ENCODE peak calls at places on chromosomes 4 and X, in four cellular contexts. One of them, this sample, is unnamed.

GRCh38 chrX:74536142-74537010 is 78.0 kb downstream of the RLIM start:
- DNase-seq in A549: no peak
- DNase-seq in H1: peak; percentile 71
- DNase-seq in HCT116: no peak
- DNase-seq in this sample: peak; percentile 85

GRCh38 chr4:8835521-8836365 is 35.9 kb downstream of the HMX1 start:
- DNase-seq in A549: no peak
- DNase-seq in HCT116: no peak
- DNase-seq in H1: peak; percentile 36
- DNase-seq in this sample: no peak

GRCh38 chr4:102503831-102504786 is 3.0 kb downstream of the NFKB1 start:
- DNase-seq in A549: no peak
- DNase-seq in H1: no peak
- DNase-seq in HCT116: no peak
- DNase-seq in this sample: peak; percentile 29

GRCh38 chrX:113370001-113370400 is 529.4 kb upstream of the AMOT start:
- DNase-seq in HCT116: no peak
- DNase-seq in A549: no peak
- DNase-seq in H1: no peak
- DNase-seq in this sample: no peak

GRCh38 chr4:25862411-25863346 is at the start of gene SEL1L3:
- DNase-seq in H1: peak; percentile 74
- DNase-seq in A549: peak; percentile 2
- DNase-seq in HCT116: no peak
- DNase-seq in this sample: peak; percentile 62

GRCh38 chrX:9737363-9737762 is 28.3 kb downstream of the GPR143 start:
- DNase-seq in A549: no peak
- DNase-seq in HCT116: no peak
- DNase-seq in H1: no peak
- DNase-seq in this sample: no peak

GRCh38 chrX:135327299-135327698 is 18.0 kb downstream of the ETDC start:
- DNase-seq in HCT116: no peak
- DNase-seq in A549: peak; percentile 9
- DNase-seq in H1: no peak
- DNase-seq in this sample: no peak

GRCh38 chr4:185256444-185256843 is 47.0 kb downstream of the SNX25 start:
- DNase-seq in A549: peak; percentile 22
- DNase-seq in H1: no peak
- DNase-seq in HCT116: peak; percentile 12
- DNase-seq in this sample: no peak

GRCh38 chr4:159015862-159016261 is 87.0 kb upstream of the RAPGEF2 start:
- DNase-seq in HCT116: no peak
- DNase-seq in H1: no peak
- DNase-seq in A549: no peak
- DNase-seq in this sample: no peak

GRCh38 chr4:142126890-142127497 is 490.6 kb downstream of the IL15 start:
- DNase-seq in HCT116: peak; percentile 66
- DNase-seq in H1: peak; percentile 54
- DNase-seq in A549: peak; percentile 76
- DNase-seq in this sample: peak; percentile 61

GRCh38 chr4:31929676-31930075 is 1209.5 kb downstream of the PCDH7 start:
- DNase-seq in A549: no peak
- DNase-seq in HCT116: no peak
- DNase-seq in H1: no peak
- DNase-seq in this sample: no peak

GRCh38 chr4:41967392-41967791 is 14.2 kb upstream of the DCAF4L1 start:
- DNase-seq in HCT116: no peak
- DNase-seq in A549: no peak
- DNase-seq in H1: no peak
- DNase-seq in this sample: no peak

GRCh38 chrX:77564824-77565223 is 117.6 kb downstream of the FGF16 start:
- DNase-seq in H1: no peak
- DNase-seq in A549: no peak
- DNase-seq in HCT116: no peak
- DNase-seq in this sample: no peak

GRCh38 chr4:111028829-111029228 is 406.0 kb upstream of the PITX2 start:
- DNase-seq in HCT116: no peak
- DNase-seq in A549: no peak
- DNase-seq in H1: no peak
- DNase-seq in this sample: no peak

GRCh38 chr4:122045533-122045932 is 93.7 kb upstream of the TRPC3 start:
- DNase-seq in H1: no peak
- DNase-seq in HCT116: peak; percentile 62
- DNase-seq in A549: peak; percentile 51
- DNase-seq in this sample: no peak

GRCh38 chr4:153138736-153139135 is 65.5 kb upstream of the TRIM2 start:
- DNase-seq in HCT116: no peak
- DNase-seq in A549: no peak
- DNase-seq in H1: no peak
- DNase-seq in this sample: peak; percentile 89

GRCh38 chr4:138841341-138841740 is 174.2 kb upstream of the NOCT start:
- DNase-seq in H1: no peak
- DNase-seq in HCT116: no peak
- DNase-seq in A549: no peak
- DNase-seq in this sample: no peak

GRCh38 chr4:121233982-121234381 is 69.9 kb upstream of the TNIP3 start:
- DNase-seq in A549: no peak
- DNase-seq in HCT116: no peak
- DNase-seq in H1: no peak
- DNase-seq in this sample: no peak

DNA sequence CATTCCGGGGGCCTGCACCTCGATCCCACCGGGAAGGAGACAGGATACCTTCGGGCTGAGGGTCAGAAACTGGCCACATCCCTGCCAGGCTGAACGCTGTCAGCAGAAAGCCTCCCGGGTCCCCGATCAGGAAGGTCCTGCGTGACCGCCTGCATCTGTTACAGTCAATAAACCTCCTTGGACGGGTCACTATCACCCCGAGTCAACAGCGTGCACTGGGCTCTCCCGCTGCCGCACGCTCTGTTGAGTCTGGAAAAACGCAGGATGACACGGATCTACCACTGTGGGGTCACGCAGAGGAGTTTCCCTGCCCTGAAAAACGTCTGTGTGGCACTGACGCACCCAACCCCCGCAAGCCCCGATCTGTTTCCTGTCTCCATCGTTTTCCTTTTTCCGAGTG is 12.1 kb downstream of the PPP2R3B start:
- DNase-seq in HCT116: no peak
- DNase-seq in H1: no peak
- DNase-seq in A549: no peak
- DNase-seq in this sample: no peak
- H3K4me3 ChIP-seq in HCT116: no peak overlapping the region
- H3K4me3 ChIP-seq in H1: peak overlapping the region; percentile 52
- H3K4me3 ChIP-seq in A549: peak overlapping the region; percentile 50
- H3K4me3 ChIP-seq in this sample: no peak overlapping the region

DNA sequence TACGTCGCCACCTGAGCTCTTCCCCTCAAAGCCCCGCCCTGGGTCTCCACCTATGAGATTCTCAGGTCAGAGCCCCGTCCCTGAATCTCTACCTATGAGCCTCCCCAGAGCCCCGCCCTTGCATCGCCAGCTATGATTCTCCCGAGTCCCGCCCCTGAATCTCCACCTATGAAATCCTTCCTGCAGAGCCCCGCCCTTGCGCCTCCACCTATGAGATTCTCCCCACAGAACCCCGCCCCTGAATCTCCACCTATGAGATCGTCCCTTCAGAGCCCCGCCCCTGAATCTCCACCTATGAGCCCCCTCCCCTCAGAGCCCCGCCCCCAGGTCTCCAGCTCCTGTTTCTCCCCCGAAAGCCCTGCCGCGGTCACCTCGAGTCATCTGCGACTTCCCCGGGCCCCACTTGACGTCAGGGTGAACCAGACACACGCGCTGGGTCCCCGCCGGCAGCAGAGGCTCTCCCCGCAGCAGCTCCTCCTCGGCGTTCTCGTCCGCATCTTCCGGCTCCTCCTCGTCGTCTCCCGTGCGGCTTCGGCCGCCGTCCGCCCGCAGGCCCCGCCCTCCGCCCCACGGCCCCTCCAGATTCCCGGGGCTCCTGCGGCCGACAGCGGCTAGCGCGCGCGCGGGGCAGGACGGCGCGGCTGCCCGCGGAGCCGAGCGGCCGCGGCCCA is 393 bp downstream of the GTPBP6 start:
- DNase-seq in A549: peak; percentile 99
- DNase-seq in HCT116: peak; percentile 97
- DNase-seq in H1: peak; percentile 99
- DNase-seq in this sample: peak; percentile 95
- TF ChIP-seq POLR2A in A549: no peak
- TF ChIP-seq POLR2A in HCT116: peak; percentile 24
- TF ChIP-seq POLR2A in H1: peak; percentile 55
- TF ChIP-seq POLR2A in this sample: peak; percentile 45

DNA sequence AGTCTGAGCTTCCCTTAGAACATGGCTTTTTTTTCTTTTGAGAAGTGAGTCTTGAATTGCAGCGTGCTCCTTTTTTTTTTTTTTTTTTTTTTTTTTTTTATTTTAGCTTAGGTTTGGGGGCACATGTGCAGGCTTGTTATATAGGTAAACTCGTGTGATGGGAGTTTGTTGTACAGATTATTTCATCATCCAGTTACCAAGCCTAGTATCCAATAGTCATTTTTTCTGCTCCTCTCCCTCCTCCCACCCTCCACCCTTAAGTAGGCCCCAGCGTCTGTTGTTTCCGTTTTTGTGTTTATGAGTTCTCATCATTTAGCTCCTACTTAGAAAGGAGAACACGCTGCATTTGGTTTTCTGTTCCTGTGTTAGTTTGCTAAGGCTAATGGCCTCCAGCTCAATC is 81.3 kb upstream of the TSPAN5 start:
- DNase-seq in HCT116: no peak
- DNase-seq in H1: no peak
- DNase-seq in A549: no peak
- DNase-seq in this sample: no peak
- TF ChIP-seq MAX in HCT116: no peak
- TF ChIP-seq MAX in H1: no peak
- TF ChIP-seq MAX in A549: no peak
- TF ChIP-seq MAX in this sample: no peak

GRCh38 chrX:72016881-72017783 is 106.5 kb downstream of the NHSL2 start:
- DNase-seq in H1: peak; percentile 24
- DNase-seq in A549: no peak
- DNase-seq in HCT116: no peak
- DNase-seq in this sample: no peak

GRCh38 chrX:72019487-72019886 is 108.8 kb downstream of the NHSL2 start:
- DNase-seq in H1: peak; percentile 6
- DNase-seq in A549: no peak
- DNase-seq in HCT116: no peak
- DNase-seq in this sample: no peak

GRCh38 chrX:72020204-72020603 is 109.6 kb downstream of the NHSL2 start:
- DNase-seq in H1: peak; percentile 4
- DNase-seq in A549: no peak
- DNase-seq in HCT116: no peak
- DNase-seq in this sample: no peak

GRCh38 chrX:72020788-72021187 is 110.1 kb downstream of the NHSL2 start:
- DNase-seq in H1: no peak
- DNase-seq in A549: no peak
- DNase-seq in HCT116: no peak
- DNase-seq in this sample: peak; percentile 11

GRCh38 chrX:72018277-72019112 is 107.8 kb downstream of the NHSL2 start:
- DNase-seq in H1: peak; percentile 84
- DNase-seq in A549: peak; percentile 84
- DNase-seq in HCT116: peak; percentile 55
- DNase-seq in this sample: peak; percentile 92
- H3K4me3 ChIP-seq in H1: peak overlapping the region; percentile 12
- H3K4me3 ChIP-seq in A549: peak overlapping the region; percentile 33
- H3K4me3 ChIP-seq in HCT116: no peak overlapping the region
- H3K4me3 ChIP-seq in this sample: no peak overlapping the region

GRCh38 chr4:166003811-166004210 is 130.8 kb downstream of the TLL1 start:
- DNase-seq in A549: no peak
- DNase-seq in H1: no peak
- DNase-seq in HCT116: no peak
- DNase-seq in this sample: no peak

GRCh38 chr4:166008510-166008909 is 135.5 kb downstream of the TLL1 start:
- DNase-seq in A549: no peak
- DNase-seq in HCT116: no peak
- DNase-seq in H1: no peak
- DNase-seq in this sample: no peak

GRCh38 chr4:166006217-166006616 is 133.2 kb downstream of the TLL1 start:
- DNase-seq in HCT116: no peak
- DNase-seq in A549: no peak
- DNase-seq in H1: no peak
- DNase-seq in this sample: no peak
- TF ChIP-seq POLR2A in HCT116: no peak
- TF ChIP-seq POLR2A in A549: no peak
- TF ChIP-seq POLR2A in H1: no peak
- TF ChIP-seq POLR2A in this sample: no peak

DNA sequence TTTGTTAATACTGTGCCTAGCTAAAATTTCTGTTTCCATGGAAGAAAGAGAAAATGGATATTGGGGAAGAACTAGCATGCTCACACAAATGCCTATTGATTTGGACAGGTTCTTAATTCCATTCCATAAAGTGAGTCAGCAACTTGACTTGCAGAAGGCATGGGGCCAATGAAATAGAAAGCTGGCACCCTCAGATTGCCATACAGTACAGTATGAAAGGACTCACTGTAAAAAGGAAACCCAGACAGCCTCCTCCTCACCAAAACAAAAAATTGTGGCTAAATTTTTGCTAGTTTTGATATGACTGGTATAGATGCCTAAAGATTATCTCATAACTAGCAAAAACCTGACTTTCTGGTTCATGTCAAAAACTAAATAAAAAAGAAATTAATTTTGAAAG is 11.2 kb upstream of the TAB3 start:
- DNase-seq in HCT116: no peak
- DNase-seq in A549: no peak
- DNase-seq in H1: no peak
- DNase-seq in this sample: no peak
- TF ChIP-seq MAX in HCT116: no peak
- TF ChIP-seq MAX in A549: no peak
- TF ChIP-seq MAX in H1: no peak
- TF ChIP-seq MAX in this sample: no peak

DNA sequence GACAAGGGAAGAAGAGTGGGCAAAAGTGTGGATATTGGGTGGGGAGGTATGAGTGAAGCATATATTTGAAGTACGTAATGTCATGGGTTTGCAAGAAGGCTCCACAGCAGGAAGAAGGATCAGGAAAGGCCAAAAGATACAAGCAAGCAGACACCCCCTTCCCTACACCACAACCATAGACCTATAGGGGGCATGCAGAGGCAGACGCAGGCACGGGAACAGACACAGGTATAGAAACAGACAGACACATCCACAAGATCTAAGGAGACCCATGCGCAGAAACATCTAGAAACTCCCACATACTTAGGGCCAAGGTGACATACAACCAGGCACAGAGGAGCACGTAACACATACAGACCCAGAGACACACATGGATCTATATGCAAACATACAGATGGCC is 14.3 kb downstream of the FGD1 start:
- DNase-seq in H1: no peak
- DNase-seq in A549: no peak
- DNase-seq in HCT116: no peak
- DNase-seq in this sample: no peak
- H3K4me3 ChIP-seq in H1: no peak overlapping the region
- H3K4me3 ChIP-seq in A549: no peak overlapping the region
- H3K4me3 ChIP-seq in HCT116: no peak overlapping the region
- H3K4me3 ChIP-seq in this sample: no peak overlapping the region